ENCODE peak calls at places on chromosomes 6 and 20, in five cellular contexts. One of them, this sample, is unnamed.

GRCh38 chr6:96675617-96676016 is 112.7 kb downstream of the FHL5 start:
- DNase-seq in upper lobe of right lung: no peak
- DNase-seq in pancreas: no peak
- DNase-seq in heart left ventricle: no peak
- DNase-seq in AG09309: no peak
- DNase-seq in this sample: no peak

GRCh38 chr6:5361371-5361770 is 100.1 kb downstream of the FARS2 start:
- DNase-seq in upper lobe of right lung: no peak
- DNase-seq in pancreas: no peak
- DNase-seq in heart left ventricle: no peak
- DNase-seq in AG09309: no peak
- DNase-seq in this sample: no peak

GRCh38 chr6:149335924-149336323 is 18.4 kb downstream of the TAB2 start:
- DNase-seq in upper lobe of right lung: no peak
- DNase-seq in pancreas: no peak
- DNase-seq in heart left ventricle: no peak
- DNase-seq in AG09309: peak; percentile 34
- DNase-seq in this sample: no peak

GRCh38 chr6:82076855-82077254 is 170.7 kb downstream of the IBTK start:
- DNase-seq in upper lobe of right lung: no peak
- DNase-seq in pancreas: no peak
- DNase-seq in heart left ventricle: no peak
- DNase-seq in AG09309: peak; percentile 21
- DNase-seq in this sample: no peak

GRCh38 chr6:36963451-36964290 is 9.1 kb downstream of the PI16 start:
- DNase-seq in upper lobe of right lung: peak; percentile 80
- DNase-seq in pancreas: peak; percentile 81
- DNase-seq in heart left ventricle: peak; percentile 78
- DNase-seq in AG09309: no peak
- DNase-seq in this sample: no peak

GRCh38 chr6:21431526-21431925 is 162.0 kb upstream of the SOX4 start:
- DNase-seq in upper lobe of right lung: no peak
- DNase-seq in pancreas: no peak
- DNase-seq in heart left ventricle: no peak
- DNase-seq in AG09309: no peak
- DNase-seq in this sample: no peak

GRCh38 chr6:34176261-34177031 is 30.6 kb upstream of the GRM4 start:
- DNase-seq in upper lobe of right lung: peak; percentile 55
- DNase-seq in pancreas: no peak
- DNase-seq in heart left ventricle: no peak
- DNase-seq in AG09309: no peak
- DNase-seq in this sample: no peak

GRCh38 chr6:121516331-121516730 is 80.9 kb downstream of the GJA1 start:
- DNase-seq in upper lobe of right lung: no peak
- DNase-seq in pancreas: no peak
- DNase-seq in heart left ventricle: no peak
- DNase-seq in AG09309: no peak
- DNase-seq in this sample: no peak

GRCh38 chr20:18989736-18990474 is 176.3 kb downstream of the SCP2D1 start:
- DNase-seq in upper lobe of right lung: no peak
- DNase-seq in pancreas: no peak
- DNase-seq in heart left ventricle: no peak
- DNase-seq in AG09309: no peak
- DNase-seq in this sample: no peak

GRCh38 chr20:52490715-52491430 is 299.3 kb upstream of the ZFP64 start:
- DNase-seq in upper lobe of right lung: no peak
- DNase-seq in pancreas: no peak
- DNase-seq in heart left ventricle: no peak
- DNase-seq in AG09309: peak; percentile 83
- DNase-seq in this sample: no peak

GRCh38 chr20:15616626-15617025 is 956.6 kb downstream of the KIF16B start:
- DNase-seq in upper lobe of right lung: no peak
- DNase-seq in pancreas: no peak
- DNase-seq in heart left ventricle: no peak
- DNase-seq in AG09309: no peak
- DNase-seq in this sample: no peak

GRCh38 chr6:129331450-129332138 is 378.4 kb downstream of the ARHGAP18 start:
- DNase-seq in upper lobe of right lung: no peak
- DNase-seq in pancreas: no peak
- DNase-seq in heart left ventricle: no peak
- DNase-seq in AG09309: no peak
- DNase-seq in this sample: no peak

GRCh38 chr6:20757761-20758160 is 223.5 kb downstream of the CDKAL1 start:
- DNase-seq in upper lobe of right lung: no peak
- DNase-seq in pancreas: no peak
- DNase-seq in heart left ventricle: no peak
- DNase-seq in AG09309: peak; percentile 52
- DNase-seq in this sample: no peak

GRCh38 chr6:111918825-111919224 is 45.6 kb upstream of the FYN start:
- DNase-seq in upper lobe of right lung: no peak
- DNase-seq in pancreas: no peak
- DNase-seq in heart left ventricle: peak; percentile 40
- DNase-seq in AG09309: peak; percentile 48
- DNase-seq in this sample: no peak

GRCh38 chr6:16950311-16950710 is 151.5 kb upstream of the STMND1 start:
- DNase-seq in upper lobe of right lung: no peak
- DNase-seq in pancreas: no peak
- DNase-seq in heart left ventricle: no peak
- DNase-seq in AG09309: no peak
- DNase-seq in this sample: no peak

GRCh38 chr20:24995741-24996448 is 3.3 kb upstream of the APMAP start:
- DNase-seq in upper lobe of right lung: peak; percentile 34
- DNase-seq in pancreas: no peak
- DNase-seq in heart left ventricle: no peak
- DNase-seq in AG09309: no peak
- DNase-seq in this sample: no peak

GRCh38 chr6:37052027-37052628 is 46.7 kb downstream of the FGD2 start:
- DNase-seq in upper lobe of right lung: no peak
- DNase-seq in pancreas: no peak
- DNase-seq in heart left ventricle: no peak
- DNase-seq in AG09309: no peak
- DNase-seq in this sample: no peak

GRCh38 chr20:12936524-12936923 is 72.2 kb upstream of the SPTLC3 start:
- DNase-seq in upper lobe of right lung: no peak
- DNase-seq in pancreas: no peak
- DNase-seq in heart left ventricle: no peak
- DNase-seq in AG09309: no peak
- DNase-seq in this sample: no peak

GRCh38 chr6:145071836-145072235 is 663.5 kb downstream of the EPM2A start:
- DNase-seq in upper lobe of right lung: no peak
- DNase-seq in pancreas: no peak
- DNase-seq in heart left ventricle: no peak
- DNase-seq in AG09309: peak; percentile 34
- DNase-seq in this sample: no peak

GRCh38 chr6:69580696-69581095 is 216.1 kb downstream of the LMBRD1 start:
- DNase-seq in upper lobe of right lung: no peak
- DNase-seq in pancreas: no peak
- DNase-seq in heart left ventricle: no peak
- DNase-seq in AG09309: no peak
- DNase-seq in this sample: no peak

GRCh38 chr6:105384004-105384403 is 18.9 kb downstream of the PREP start:
- DNase-seq in upper lobe of right lung: no peak
- DNase-seq in pancreas: no peak
- DNase-seq in heart left ventricle: no peak
- DNase-seq in AG09309: no peak
- DNase-seq in this sample: no peak

GRCh38 chr6:110619275-110619908 is 143.0 kb upstream of the SLC22A16 start:
- DNase-seq in upper lobe of right lung: no peak
- DNase-seq in pancreas: no peak
- DNase-seq in heart left ventricle: no peak
- DNase-seq in AG09309: no peak
- DNase-seq in this sample: no peak

GRCh38 chr6:137705166-137706064 is 161.6 kb upstream of the TNFAIP3 start:
- DNase-seq in upper lobe of right lung: peak; percentile 74
- DNase-seq in pancreas: peak; percentile 58
- DNase-seq in heart left ventricle: peak; percentile 47
- DNase-seq in AG09309: no peak
- DNase-seq in this sample: peak; percentile 76

GRCh38 chr20:61756966-61757677 is 308.6 kb downstream of the TAF4 start:
- DNase-seq in upper lobe of right lung: no peak
- DNase-seq in pancreas: no peak
- DNase-seq in heart left ventricle: no peak
- DNase-seq in AG09309: no peak
- DNase-seq in this sample: no peak

GRCh38 chr6:67811239-67812037 is 823.6 kb upstream of the ADGRB3 start:
- DNase-seq in upper lobe of right lung: no peak
- DNase-seq in pancreas: no peak
- DNase-seq in heart left ventricle: no peak
- DNase-seq in AG09309: no peak
- DNase-seq in this sample: no peak

GRCh38 chr6:87378947-87379346 is 28.8 kb upstream of the CFAP206 start:
- DNase-seq in upper lobe of right lung: no peak
- DNase-seq in pancreas: no peak
- DNase-seq in heart left ventricle: no peak
- DNase-seq in AG09309: no peak
- DNase-seq in this sample: no peak

GRCh38 chr6:35468181-35468979 is at the start of gene RPL10A:
- DNase-seq in upper lobe of right lung: peak; percentile 95
- DNase-seq in pancreas: peak; percentile 98
- DNase-seq in heart left ventricle: peak; percentile 97
- DNase-seq in AG09309: peak; percentile 86
- DNase-seq in this sample: peak; percentile 96

GRCh38 chr6:5053864-5054426 is 31.2 kb upstream of the PPP1R3G start:
- DNase-seq in upper lobe of right lung: no peak
- DNase-seq in pancreas: no peak
- DNase-seq in heart left ventricle: no peak
- DNase-seq in AG09309: no peak
- DNase-seq in this sample: no peak

GRCh38 chr6:137188855-137189254 is 15.4 kb upstream of the IL22RA2 start:
- DNase-seq in upper lobe of right lung: no peak
- DNase-seq in pancreas: no peak
- DNase-seq in heart left ventricle: no peak
- DNase-seq in AG09309: no peak
- DNase-seq in this sample: no peak

GRCh38 chr6:56144538-56145324 is 102.6 kb downstream of the COL21A1 start:
- DNase-seq in upper lobe of right lung: no peak
- DNase-seq in pancreas: no peak
- DNase-seq in heart left ventricle: no peak
- DNase-seq in AG09309: peak; percentile 14
- DNase-seq in this sample: no peak

GRCh38 chr6:74170118-74170517 is 474.1 kb downstream of the CD109 start:
- DNase-seq in upper lobe of right lung: no peak
- DNase-seq in pancreas: no peak
- DNase-seq in heart left ventricle: no peak
- DNase-seq in AG09309: peak; percentile 85
- DNase-seq in this sample: no peak

GRCh38 chr6:151917531-151918329 is 110.2 kb downstream of the ESR1 start:
- DNase-seq in upper lobe of right lung: no peak
- DNase-seq in pancreas: no peak
- DNase-seq in heart left ventricle: no peak
- DNase-seq in AG09309: no peak
- DNase-seq in this sample: no peak

GRCh38 chr6:170251776-170252571 is 38.9 kb downstream of the DLL1 start:
- DNase-seq in upper lobe of right lung: no peak
- DNase-seq in pancreas: no peak
- DNase-seq in heart left ventricle: peak; percentile 10
- DNase-seq in AG09309: no peak
- DNase-seq in this sample: no peak

GRCh38 chr20:7003598-7003997 is 236.1 kb downstream of the BMP2 start:
- DNase-seq in upper lobe of right lung: no peak
- DNase-seq in pancreas: no peak
- DNase-seq in heart left ventricle: no peak
- DNase-seq in AG09309: no peak
- DNase-seq in this sample: no peak

GRCh38 chr6:33140556-33140955 is 51.7 kb downstream of the COL11A2 start:
- DNase-seq in upper lobe of right lung: no peak
- DNase-seq in pancreas: no peak
- DNase-seq in heart left ventricle: no peak
- DNase-seq in AG09309: no peak
- DNase-seq in this sample: no peak

GRCh38 chr20:47191074-47191673 is 165.3 kb downstream of the ZMYND8 start:
- DNase-seq in upper lobe of right lung: no peak
- DNase-seq in pancreas: no peak
- DNase-seq in heart left ventricle: no peak
- DNase-seq in AG09309: no peak
- DNase-seq in this sample: no peak

GRCh38 chr6:5337573-5337972 is 76.3 kb downstream of the FARS2 start:
- DNase-seq in upper lobe of right lung: no peak
- DNase-seq in pancreas: no peak
- DNase-seq in heart left ventricle: no peak
- DNase-seq in AG09309: peak; percentile 46
- DNase-seq in this sample: no peak

GRCh38 chr6:34237316-34237721 is 646 bp downstream of the HMGA1 start:
- DNase-seq in upper lobe of right lung: peak; percentile 71
- DNase-seq in pancreas: peak; percentile 48
- DNase-seq in heart left ventricle: no peak
- DNase-seq in AG09309: no peak
- DNase-seq in this sample: peak; percentile 63

GRCh38 chr20:14561733-14562132 is 224.3 kb upstream of the FLRT3 start:
- DNase-seq in upper lobe of right lung: no peak
- DNase-seq in pancreas: no peak
- DNase-seq in heart left ventricle: no peak
- DNase-seq in AG09309: no peak
- DNase-seq in this sample: no peak
- TF ChIP-seq CTCF in upper lobe of right lung: no peak
- TF ChIP-seq CTCF in pancreas: no peak
- TF ChIP-seq CTCF in heart left ventricle: no peak
- TF ChIP-seq CTCF in AG09309: no peak
- TF ChIP-seq CTCF in this sample: no peak

GRCh38 chr6:166514196-166514595 is 72.3 kb downstream of the RAMACL start:
- DNase-seq in upper lobe of right lung: no peak
- DNase-seq in pancreas: no peak
- DNase-seq in heart left ventricle: no peak
- DNase-seq in AG09309: no peak
- DNase-seq in this sample: no peak

GRCh38 chr6:166512567-166512966 is 73.9 kb downstream of the RAMACL start:
- DNase-seq in upper lobe of right lung: no peak
- DNase-seq in pancreas: no peak
- DNase-seq in heart left ventricle: no peak
- DNase-seq in AG09309: no peak
- DNase-seq in this sample: no peak

GRCh38 chr6:166511316-166511715 is 75.2 kb downstream of the RAMACL start:
- DNase-seq in upper lobe of right lung: no peak
- DNase-seq in pancreas: no peak
- DNase-seq in heart left ventricle: no peak
- DNase-seq in AG09309: no peak
- DNase-seq in this sample: no peak

GRCh38 chr6:166516256-166516655 is 70.2 kb downstream of the RAMACL start:
- DNase-seq in upper lobe of right lung: no peak
- DNase-seq in pancreas: no peak
- DNase-seq in heart left ventricle: no peak
- DNase-seq in AG09309: no peak
- DNase-seq in this sample: no peak

GRCh38 chr6:166515072-166515810 is 71.2 kb downstream of the RAMACL start:
- DNase-seq in upper lobe of right lung: no peak
- DNase-seq in pancreas: no peak
- DNase-seq in heart left ventricle: no peak
- DNase-seq in AG09309: peak; percentile 59
- DNase-seq in this sample: peak; percentile 57
- TF ChIP-seq CTCF in upper lobe of right lung: peak; percentile 7
- TF ChIP-seq CTCF in pancreas: no peak
- TF ChIP-seq CTCF in heart left ventricle: no peak
- TF ChIP-seq CTCF in AG09309: peak; percentile 70
- TF ChIP-seq CTCF in this sample: no peak

GRCh38 chr6:14117158-14118090 is at the start of gene CD83:
- DNase-seq in upper lobe of right lung: peak; percentile 91
- DNase-seq in pancreas: peak; percentile 81
- DNase-seq in heart left ventricle: peak; percentile 62
- DNase-seq in AG09309: no peak
- DNase-seq in this sample: peak; percentile 51
- TF ChIP-seq CTCF in upper lobe of right lung: no peak
- TF ChIP-seq CTCF in pancreas: no peak
- TF ChIP-seq CTCF in heart left ventricle: peak; percentile 10
- TF ChIP-seq CTCF in AG09309: peak; percentile 15
- TF ChIP-seq CTCF in this sample: no peak

GRCh38 chr6:135180458-135181332 is at the start of gene MYB:
- DNase-seq in upper lobe of right lung: peak; percentile 80
- DNase-seq in pancreas: peak; percentile 75
- DNase-seq in heart left ventricle: peak; percentile 52
- DNase-seq in AG09309: no peak
- DNase-seq in this sample: peak; percentile 84
- TF ChIP-seq CTCF in upper lobe of right lung: no peak
- TF ChIP-seq CTCF in pancreas: no peak
- TF ChIP-seq CTCF in heart left ventricle: peak; percentile 8
- TF ChIP-seq CTCF in AG09309: no peak
- TF ChIP-seq CTCF in this sample: no peak

This sample was measured in glutamatergic neuron.